ENCODE peak calls at places on chromosomes 6 and 20, in ten cellular contexts. K is pancreas; H is activated naive CD8-positive, alpha-beta T cell treated with anti-CD3 and anti-CD28 coated beads, Interleukin-2, amount 50 U/mL, for 24 hours; B is mucosa of descending colon; J is left lung; X is HCT116; I is natural killer cell; R is stimulated activated naive CD8-positive, alpha-beta T cell treated with anti-CD3 and anti-CD28 coated beads, Interleukin-15, Interleukin-2, amounts not matched to agents 100 U/mL and 50 U/mL, for 24 hours; Y is activated CD8-positive, alpha-beta T cell treated with anti-CD3 and anti-CD28 coated beads for 36 hours; U is activated T-cell treated with anti-CD3 and anti-CD28 coated beads, Interleukin-2, amount 50 U/mL, for 72 hours. W is an unnamed sample.

GRCh38 chr20:61252601-61253263 is 671 bp downstream of the CDH4 start:
- ATAC-seq in K (no peak), H (no peak), B (peak), J (peak), X (no peak), I (no peak), R (no peak), Y (no peak), U (peak), W (no peak)

GRCh38 chr6:128397996-128398395 is 122.4 kb downstream of the PTPRK start:
- ATAC-seq in K (no peak), H (no peak), B (no peak), J (no peak), X (no peak), I (no peak), R (no peak), Y (no peak), U (no peak), W (no peak)

GRCh38 chr6:16514249-16514648 is 247.0 kb downstream of the ATXN1 start:
- ATAC-seq in K (no peak), H (peak), B (peak), J (peak), X (peak), I (peak), R (peak), Y (peak), U (peak), W (no peak)

GRCh38 chr20:52244702-52245101 is 53.1 kb upstream of the ZFP64 start:
- ATAC-seq in K (no peak), H (no peak), B (no peak), J (no peak), X (no peak), I (no peak), R (no peak), Y (no peak), U (no peak), W (no peak)

GRCh38 chr20:2276015-2276414 is 19.8 kb upstream of the TGM3 start:
- ATAC-seq in K (peak), H (no peak), B (no peak), J (peak), X (no peak), I (no peak), R (no peak), Y (no peak), U (no peak), W (no peak)

GRCh38 chr20:19137641-19138040 is 74.8 kb upstream of the SLC24A3 start:
- ATAC-seq in K (no peak), H (no peak), B (peak), J (no peak), X (no peak), I (no peak), R (no peak), Y (no peak), U (no peak), W (no peak)

GRCh38 chr6:108699290-108700041 is 138.7 kb downstream of the FOXO3 start:
- ATAC-seq in K (no peak), H (no peak), B (no peak), J (peak), X (no peak), I (no peak), R (no peak), Y (no peak), U (no peak), W (no peak)

GRCh38 chr20:63696311-63696627 is 183 bp upstream of the TNFRSF6B start:
- ATAC-seq in K (peak), H (peak), B (peak), J (peak), X (peak), I (peak), R (peak), Y (peak), U (peak), W (peak)

GRCh38 chr20:25397827-25398226 is 7.2 kb upstream of the ABHD12 start:
- ATAC-seq in K (no peak), H (no peak), B (peak), J (no peak), X (no peak), I (no peak), R (no peak), Y (no peak), U (no peak), W (no peak)

GRCh38 chr20:53336892-53337291 is 256.7 kb downstream of the ZNF217 start:
- ATAC-seq in K (no peak), H (no peak), B (peak), J (no peak), X (no peak), I (no peak), R (no peak), Y (no peak), U (no peak), W (no peak)

GRCh38 chr20:40223818-40224217 is 465.2 kb downstream of the MAFB start:
- ATAC-seq in K (no peak), H (no peak), B (no peak), J (no peak), X (no peak), I (no peak), R (no peak), Y (no peak), U (no peak), W (no peak)

GRCh38 chr20:46357030-46357514 is 48.8 kb upstream of the CDH22 start:
- ATAC-seq in K (peak), H (peak), B (peak), J (peak), X (peak), I (peak), R (no peak), Y (peak), U (no peak), W (no peak)

W was measured in stimulated activated memory B cell treated with anti-CD40 and anti-IgM and Interleukin-4, amounts not matched to agents 10 μg/mL and 1 μg/mL and 100 μg/mL, for 72 hours.